ENCODE peak calls at places on chromosomes 4 and X, in four cellular contexts. Q, D, R and T are unnamed samples.

GRCh38 chrX:25083661-25084060 is 67.9 kb upstream of the ARX start:
- DNase-seq in Q (no peak), D (no peak), R (no peak), T (no peak)

GRCh38 chr4:7185487-7186030 is 6.8 kb upstream of the SORCS2 start:
- DNase-seq in Q (no peak), D (peak; percentile 42), R (no peak), T (no peak)

GRCh38 chr4:83490876-83491450 is 6.1 kb upstream of the ABRAXAS1 start:
- DNase-seq in Q (peak; percentile 55), D (no peak), R (peak; percentile 48), T (peak; percentile 41)

GRCh38 chr4:55866290-55866907 is 13.0 kb downstream of the EXOC1 start:
- DNase-seq in Q (peak; percentile 97), D (no peak), R (peak; percentile 93), T (peak; percentile 95)

GRCh38 chr4:4677825-4678522 is 136.1 kb upstream of the STX18 start:
- DNase-seq in Q (peak; percentile 92), D (no peak), R (peak; percentile 84), T (peak; percentile 63)

GRCh38 chr4:828641-829271 is 2.8 kb upstream of the CPLX1 start:
- DNase-seq in Q (peak; percentile 14), D (peak; percentile 62), R (peak; percentile 30), T (no peak)

GRCh38 chr4:163592207-163592606 is 97.7 kb downstream of the TMA16 start:
- DNase-seq in Q (no peak), D (no peak), R (no peak), T (no peak)

GRCh38 chr4:82786794-82787193 is 11.8 kb downstream of the SCD5 start:
- DNase-seq in Q (no peak), D (no peak), R (no peak), T (no peak)

GRCh38 chr4:187798385-187798784 is 197.2 kb upstream of the ZFP42 start:
- DNase-seq in Q (no peak), D (no peak), R (no peak), T (no peak)

GRCh38 chr4:5338511-5338910 is 287.2 kb downstream of the STK32B start:
- DNase-seq in Q (no peak), D (no peak), R (no peak), T (no peak)

GRCh38 chr4:39237179-39237578 is 54.9 kb downstream of the WDR19 start:
- DNase-seq in Q (peak; percentile 17), D (no peak), R (peak; percentile 16), T (no peak)

GRCh38 chrX:13770013-13770412 is 35.5 kb downstream of the OFD1 start:
- DNase-seq in Q (no peak), D (no peak), R (no peak), T (no peak)

GRCh38 chr4:40448875-40449274 is 113.7 kb downstream of the CHRNA9 start:
- DNase-seq in Q (no peak), D (no peak), R (no peak), T (no peak)

GRCh38 chr4:182931691-182932297 is 14.6 kb upstream of the DCTD start:
- DNase-seq in Q (peak; percentile 33), D (no peak), R (no peak), T (no peak)

GRCh38 chr4:5870701-5871100 is 22.2 kb downstream of the CRMP1 start:
- DNase-seq in Q (no peak), D (no peak), R (no peak), T (no peak)

GRCh38 chr4:112952301-112952700 is 97.2 kb upstream of the ANK2 start:
- DNase-seq in Q (no peak), D (no peak), R (no peak), T (no peak)

GRCh38 chr4:2940267-2941137 is 22.7 kb downstream of the NOP14 start:
- DNase-seq in Q (no peak), D (no peak), R (no peak), T (no peak)

GRCh38 chr4:172865531-172866127 is 303.0 kb upstream of the GALNT7 start:
- DNase-seq in Q (no peak), D (no peak), R (no peak), T (no peak)

GRCh38 chr4:165803005-165803404 is 70.0 kb upstream of the TLL1 start:
- DNase-seq in Q (no peak), D (no peak), R (no peak), T (no peak)

GRCh38 chrX:139869796-139870195 is 63.1 kb downstream of the ATP11C start:
- DNase-seq in Q (no peak), D (no peak), R (no peak), T (no peak)

GRCh38 chr4:2402453-2402852 is 16.0 kb downstream of the ZFYVE28 start:
- DNase-seq in Q (peak; percentile 27), D (no peak), R (no peak), T (no peak)

GRCh38 chr4:3812211-3812934 is 46.2 kb downstream of the ADRA2C start:
- DNase-seq in Q (no peak), D (peak; percentile 57), R (no peak), T (no peak)

GRCh38 chr4:55181606-55182005 is 56.2 kb upstream of the KDR start:
- DNase-seq in Q (peak; percentile 83), D (no peak), R (peak; percentile 82), T (peak; percentile 66)

GRCh38 chr4:5503295-5503694 is 205.1 kb downstream of the EVC2 start:
- DNase-seq in Q (no peak), D (no peak), R (no peak), T (no peak)

GRCh38 chr4:180828455-180829018 is 1414.7 kb upstream of the TENM3 start:
- DNase-seq in Q (peak; percentile 88), D (no peak), R (peak; percentile 86), T (peak; percentile 86)

GRCh38 chr4:85426366-85426765 is 48.6 kb upstream of the ARHGAP24 start:
- DNase-seq in Q (no peak), D (no peak), R (no peak), T (no peak)

GRCh38 chr4:77344001-77344400 is 187.0 kb downstream of the CCNG2 start:
- DNase-seq in Q (no peak), D (no peak), R (no peak), T (no peak)

GRCh38 chr4:28772066-28772465 is 1911.4 kb downstream of the STIM2 start:
- DNase-seq in Q (peak; percentile 72), D (no peak), R (peak; percentile 44), T (peak; percentile 78)

GRCh38 chr4:98482847-98483806 is 175.3 kb downstream of the TSPAN5 start:
- DNase-seq in Q (peak; percentile 48), D (no peak), R (no peak), T (peak; percentile 61)

GRCh38 chr4:17814140-17814539 is 3.4 kb downstream of the NCAPG start:
- DNase-seq in Q (peak; percentile 66), D (no peak), R (peak; percentile 69), T (peak; percentile 58)

GRCh38 chr4:17810260-17811077 is at the start of the genes DCAF16 and NCAPG:
- DNase-seq in Q (peak; percentile 100), D (peak; percentile 100), R (peak; percentile 100), T (peak; percentile 100)

GRCh38 chr4:17811078-17811603 is 362 bp downstream of the NCAPG start:
- DNase-seq in Q (no peak), D (no peak), R (no peak), T (no peak)

GRCh38 chr4:17812125-17812524 is 1.3 kb downstream of the NCAPG start:
- DNase-seq in Q (no peak), D (no peak), R (no peak), T (no peak)

GRCh38 chr4:17812801-17813200 is 2.0 kb downstream of the NCAPG start:
- DNase-seq in Q (peak; percentile 32), D (no peak), R (peak; percentile 19), T (peak; percentile 38)
- H3K4me3 ChIP-seq in Q (no peak overlapping the region), D (no peak overlapping the region), R (peak overlapping the region; percentile 84), T (peak overlapping the region; percentile 98)

GRCh38 chrX:145865082-145865481 is 47.5 kb downstream of the SLITRK2 start:
- DNase-seq in Q (no peak), D (no peak), R (no peak), T (no peak)

GRCh38 chrX:145856181-145856580 is 38.6 kb downstream of the SLITRK2 start:
- DNase-seq in Q (no peak), D (no peak), R (no peak), T (no peak)

DNA sequence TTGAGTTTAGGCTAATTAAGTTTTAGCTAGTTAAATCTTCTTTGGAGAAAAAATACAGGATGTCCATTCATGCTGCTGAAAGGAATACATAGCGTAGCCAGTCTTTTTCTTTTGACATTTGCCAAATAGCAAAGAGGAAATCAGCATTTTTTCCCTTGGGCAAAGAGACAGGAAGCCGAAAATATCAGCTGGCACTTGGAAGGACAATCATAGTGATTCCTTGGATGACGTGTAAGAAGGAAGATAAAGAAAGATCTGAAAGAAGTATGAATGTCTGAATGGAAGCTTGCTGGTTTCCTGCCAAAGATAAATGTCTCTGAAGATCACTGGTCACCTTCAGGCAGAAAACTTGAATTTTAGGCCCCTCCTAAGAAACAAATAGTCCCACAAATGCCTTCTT is 44.2 kb downstream of the SLITRK2 start:
- DNase-seq in Q (no peak), D (no peak), R (no peak), T (no peak)
- H3K4me3 ChIP-seq in Q (no peak overlapping the region), D (no peak overlapping the region), R (no peak overlapping the region), T (no peak overlapping the region)

GRCh38 chr4:26351685-26352084 is 30.9 kb downstream of the RBPJ start:
- DNase-seq in Q (no peak), D (no peak), R (no peak), T (no peak)

GRCh38 chr4:26356067-26356466 is 35.3 kb downstream of the RBPJ start:
- DNase-seq in Q (peak; percentile 35), D (no peak), R (peak; percentile 53), T (peak; percentile 54)

GRCh38 chr4:26360273-26360672 is 39.5 kb downstream of the RBPJ start:
- DNase-seq in Q (no peak), D (no peak), R (no peak), T (no peak)

GRCh38 chr4:26354491-26354890 is 33.7 kb downstream of the RBPJ start:
- DNase-seq in Q (no peak), D (no peak), R (no peak), T (no peak)

GRCh38 chr4:26355392-26356052 is 34.7 kb downstream of the RBPJ start:
- DNase-seq in Q (no peak), D (no peak), R (no peak), T (no peak)
- H3K4me3 ChIP-seq in Q (no peak overlapping the region), D (no peak overlapping the region), R (no peak overlapping the region), T (no peak overlapping the region)

GRCh38 chrX:77900688-77901087 is 1.4 kb downstream of the COX7B start:
- DNase-seq in Q (no peak), D (no peak), R (peak; percentile 28), T (no peak)
- H3K4me3 ChIP-seq in Q (peak overlapping the region; percentile 64), D (peak overlapping the region; percentile 72), R (peak overlapping the region; percentile 58), T (peak overlapping the region; percentile 55)

GRCh38 chr4:185211641-185212040 is 2.2 kb downstream of the SNX25 start:
- DNase-seq in Q (no peak), D (no peak), R (no peak), T (no peak)
- H3K4me3 ChIP-seq in Q (no peak overlapping the region), D (peak overlapping the region; percentile 67), R (peak overlapping the region; percentile 90), T (peak overlapping the region; percentile 78)

GRCh38 chrX:9278475-9279270 is 186.2 kb upstream of the TBL1X start:
- DNase-seq in Q (peak; percentile 47), D (no peak), R (peak; percentile 10), T (peak; percentile 10)

GRCh38 chrX:9282325-9282724 is 182.5 kb upstream of the TBL1X start:
- DNase-seq in Q (no peak), D (no peak), R (peak; percentile 14), T (no peak)

GRCh38 chrX:9273744-9274143 is 191.1 kb upstream of the TBL1X start:
- DNase-seq in Q (no peak), D (no peak), R (no peak), T (no peak)

GRCh38 chrX:9279271-9279596 is 185.6 kb upstream of the TBL1X start:
- DNase-seq in Q (peak; percentile 74), D (no peak), R (peak; percentile 45), T (peak; percentile 22)
- H3K4me3 ChIP-seq in Q (peak overlapping the region; percentile 43), D (no peak overlapping the region), R (no peak overlapping the region), T (no peak overlapping the region)